ENCODE peak calls at places on chromosomes 11 and 22, in seven cellular contexts. V is GM23338, M is HepG2, E is transverse colon, R is stomach, C is breast epithelium, N is HCT116. W is an unnamed sample.

GRCh38 chr11:91932151-91932821 is 292.3 kb upstream of the FAT3 start:
- DNase-seq in V (peak; percentile 3), M (no peak), E (no peak), R (no peak), C (no peak), N (no peak), W (no peak)

GRCh38 chr22:44182591-44183588 is 2.2 kb downstream of the PARVG start:
- DNase-seq in V (no peak), M (no peak), E (peak; percentile 62), R (peak; percentile 57), C (no peak), N (no peak), W (no peak)

GRCh38 chr22:36417281-36417686 is 29.5 kb upstream of the MYH9 start:
- DNase-seq in V (peak; percentile 45), M (no peak), E (peak; percentile 82), R (peak; percentile 84), C (peak; percentile 63), N (no peak), W (no peak)

GRCh38 chr11:34192481-34193401 is 87.3 kb downstream of the NAT10 start:
- DNase-seq in V (no peak), M (no peak), E (peak; percentile 28), R (peak; percentile 45), C (no peak), N (peak; percentile 60), W (no peak)

GRCh38 chr22:35630387-35630793 is 13.3 kb upstream of the MB start:
- DNase-seq in V (peak; percentile 39), M (no peak), E (no peak), R (no peak), C (no peak), N (peak; percentile 38), W (no peak)

GRCh38 chr11:12123799-12124198 is 13.4 kb downstream of the MICAL2 start:
- DNase-seq in V (no peak), M (no peak), E (no peak), R (no peak), C (no peak), N (no peak), W (no peak)

GRCh38 chr11:17612221-17613188 is 65.4 kb downstream of the OTOG start:
- DNase-seq in V (no peak), M (no peak), E (no peak), R (no peak), C (no peak), N (no peak), W (peak; percentile 81)

GRCh38 chr11:3155216-3155615 is 9.9 kb downstream of the OSBPL5 start:
- DNase-seq in V (no peak), M (no peak), E (no peak), R (no peak), C (no peak), N (no peak), W (no peak)

GRCh38 chr11:80167766-80168165 is 726.9 kb upstream of the TENM4 start:
- DNase-seq in V (peak; percentile 34), M (no peak), E (no peak), R (no peak), C (no peak), N (no peak), W (no peak)

GRCh38 chr11:46121328-46121723 is at the start of gene PHF21A:
- DNase-seq in V (peak; percentile 95), M (peak; percentile 76), E (peak; percentile 92), R (peak; percentile 93), C (peak; percentile 81), N (peak; percentile 84), W (peak; percentile 95)

GRCh38 chr11:22432331-22433065 is 94.3 kb downstream of the SLC17A6 start:
- DNase-seq in V (peak; percentile 92), M (no peak), E (no peak), R (no peak), C (peak; percentile 51), N (no peak), W (no peak)

GRCh38 chr11:45896392-45897068 is 10.5 kb downstream of the FREY1 start:
- DNase-seq in V (peak; percentile 85), M (no peak), E (no peak), R (no peak), C (no peak), N (no peak), W (no peak)

GRCh38 chr22:42066937-42067336 is 3.7 kb downstream of the NAGA start:
- DNase-seq in V (no peak), M (no peak), E (no peak), R (no peak), C (no peak), N (no peak), W (no peak)

GRCh38 chr11:78244546-78245315 is 56.0 kb downstream of the USP35 start:
- DNase-seq in V (no peak), M (no peak), E (no peak), R (no peak), C (no peak), N (no peak), W (no peak)

GRCh38 chr11:86799680-86800075 is 664 bp upstream of the PRSS23 start:
- DNase-seq in V (peak; percentile 41), M (no peak), E (no peak), R (no peak), C (no peak), N (no peak), W (no peak)

GRCh38 chr11:6298605-6299004 is 21.7 kb downstream of the CAVIN3 start:
- DNase-seq in V (peak; percentile 85), M (peak; percentile 38), E (peak; percentile 29), R (peak; percentile 82), C (no peak), N (peak; percentile 51), W (no peak)

DNA sequence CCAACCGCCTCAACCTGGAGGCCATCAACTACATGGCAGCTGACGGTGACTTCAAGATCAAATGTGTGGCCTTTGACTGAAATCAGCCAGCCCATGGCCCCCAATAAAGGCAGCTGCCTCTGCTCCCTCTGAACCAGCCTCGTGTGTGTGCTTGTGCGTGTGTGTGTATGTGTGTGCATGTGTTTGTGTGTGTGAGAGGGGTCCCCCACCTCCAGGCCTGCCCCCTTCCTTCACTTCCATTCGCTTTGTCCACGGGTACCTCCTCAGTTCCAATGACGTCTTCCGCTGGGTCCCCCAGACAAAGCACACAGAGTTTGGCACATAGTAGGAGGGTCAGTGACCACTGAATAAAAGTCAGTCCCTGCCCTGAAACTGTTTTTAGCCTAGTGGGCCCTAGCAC is 4.2 kb downstream of the LGALS1 start:
- DNase-seq in V (no peak), M (no peak), E (no peak), R (no peak), C (no peak), N (no peak), W (peak; percentile 70)
- H3K4me3 ChIP-seq in V (no peak overlapping the region), M (no peak overlapping the region), E (no peak overlapping the region), R (no peak overlapping the region), C (no peak overlapping the region), N (no peak overlapping the region), W (no peak overlapping the region)

GRCh38 chr22:49785841-49786451 is 41.7 kb downstream of the BRD1 start:
- DNase-seq in V (no peak), M (no peak), E (no peak), R (no peak), C (no peak), N (no peak), W (no peak)
- H3K4me1 ChIP-seq in V (no peaks in the 10 kb centered on the region), M (peaks cover 27% of the 10 kb centered on the region), E (peaks cover 32% of the 10 kb centered on the region), R (peaks cover 30% of the 10 kb centered on the region), C (peaks cover 16% of the 10 kb centered on the region), N (no peaks in the 10 kb centered on the region), W (peaks cover 68% of the 10 kb centered on the region)

DNA sequence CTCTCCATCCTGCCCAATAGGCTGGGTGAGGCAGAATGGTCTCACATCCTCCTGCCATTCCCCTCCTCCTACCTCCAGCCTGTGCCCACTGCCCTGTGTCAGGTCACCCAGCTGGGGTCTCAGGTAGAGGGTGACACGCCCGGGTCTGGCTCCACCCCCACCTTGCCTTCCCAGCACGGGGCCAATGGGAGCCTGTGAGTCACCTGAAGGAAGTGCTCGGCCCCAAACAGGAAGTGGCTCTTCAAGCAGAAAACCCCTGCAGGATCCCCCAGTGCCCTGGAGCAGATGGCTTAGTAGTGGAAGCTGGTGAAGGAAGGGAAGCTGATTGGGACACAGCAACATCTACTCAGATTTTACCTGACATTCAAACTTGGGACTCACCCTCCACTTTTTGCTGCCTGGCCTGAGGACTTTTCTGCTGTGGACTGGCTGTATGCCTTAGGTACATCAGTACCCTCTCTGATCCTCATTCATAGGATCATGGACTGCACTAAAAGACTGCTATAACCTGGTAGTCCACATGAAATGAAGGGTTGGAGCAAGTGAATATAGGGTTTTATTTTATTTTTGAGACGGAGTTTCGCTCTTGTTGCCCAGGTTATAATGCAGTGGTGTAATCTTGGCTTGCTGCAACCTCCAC is 33.4 kb downstream of the GDPD5 start:
- DNase-seq in V (peak; percentile 57), M (no peak), E (peak; percentile 32), R (peak; percentile 27), C (no peak), N (no peak), W (no peak)
- TF ChIP-seq POLR2AphosphoS5 in V (no peak), M (no peak), E (no peak), R (no peak), C (no peak), N (peak; percentile 65), W (no peak)

DNA sequence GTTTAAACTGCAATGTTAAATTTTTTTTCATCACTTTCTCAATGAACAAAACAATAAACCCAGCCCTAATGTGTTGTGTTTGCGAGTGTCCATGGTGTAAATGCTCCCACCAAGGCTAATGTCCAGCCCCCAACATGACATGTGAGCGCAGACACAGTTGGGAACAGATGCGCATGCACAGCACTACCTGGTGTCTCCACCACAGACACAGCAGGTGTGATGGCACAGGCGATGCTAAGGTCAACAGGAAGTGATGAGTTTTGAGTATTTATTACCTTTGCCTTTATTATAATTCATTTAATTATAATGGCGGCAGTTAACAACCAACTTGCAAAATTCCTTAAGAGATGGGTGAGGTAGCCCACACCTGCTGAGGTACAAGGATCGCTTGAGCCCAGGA is 42.9 kb downstream of the MICAL3 start:
- DNase-seq in V (no peak), M (no peak), E (no peak), R (no peak), C (no peak), N (no peak), W (no peak)
- H3K4me3 ChIP-seq in V (no peak overlapping the region), M (no peak overlapping the region), E (no peak overlapping the region), R (no peak overlapping the region), C (no peak overlapping the region), N (no peak overlapping the region), W (no peak overlapping the region)

W was measured in vagina.